ENCODE peak calls at places on chromosome 14, in six cellular contexts. One of them, this sample, is unnamed.

GRCh38 chr14:75303415-75303814 is 24.8 kb downstream of the FOS start:
- DNase-seq in MCF 10A: peak; percentile 84
- DNase-seq in NCI-H2107: peak; percentile 87
- DNase-seq in HCT116: peak; percentile 60
- DNase-seq in cerebellar cortex: peak; percentile 85
- DNase-seq in H7: peak; percentile 71
- DNase-seq in this sample: no peak

GRCh38 chr14:106276326-106277267 is 750.2 kb downstream of the TMEM121 start:
- DNase-seq in H7: no peak
- DNase-seq in NCI-H2107: no peak
- DNase-seq in MCF 10A: no peak
- DNase-seq in cerebellar cortex: no peak
- DNase-seq in HCT116: no peak
- DNase-seq in this sample: no peak

GRCh38 chr14:37587881-37588666 is 7.0 kb downstream of the FOXA1 start:
- DNase-seq in H7: peak; percentile 87
- DNase-seq in NCI-H2107: no peak
- DNase-seq in MCF 10A: no peak
- DNase-seq in HCT116: no peak
- DNase-seq in cerebellar cortex: no peak
- DNase-seq in this sample: no peak

GRCh38 chr14:57812000-57812399 is 53.9 kb downstream of the SLC35F4 start:
- DNase-seq in NCI-H2107: no peak
- DNase-seq in cerebellar cortex: no peak
- DNase-seq in HCT116: no peak
- DNase-seq in H7: no peak
- DNase-seq in MCF 10A: no peak
- DNase-seq in this sample: no peak

GRCh38 chr14:102898298-102898697 is 24.2 kb upstream of the AMN start:
- DNase-seq in HCT116: no peak
- DNase-seq in cerebellar cortex: no peak
- DNase-seq in H7: peak; percentile 42
- DNase-seq in NCI-H2107: no peak
- DNase-seq in MCF 10A: no peak
- DNase-seq in this sample: no peak

GRCh38 chr14:67653651-67654280 is 20.7 kb downstream of the VTI1B start:
- DNase-seq in HCT116: no peak
- DNase-seq in NCI-H2107: no peak
- DNase-seq in H7: no peak
- DNase-seq in MCF 10A: no peak
- DNase-seq in cerebellar cortex: no peak
- DNase-seq in this sample: no peak

GRCh38 chr14:91349481-91350074 is 68.0 kb downstream of the CCDC88C start:
- DNase-seq in MCF 10A: no peak
- DNase-seq in cerebellar cortex: no peak
- DNase-seq in NCI-H2107: no peak
- DNase-seq in H7: no peak
- DNase-seq in HCT116: no peak
- DNase-seq in this sample: no peak

GRCh38 chr14:105945891-105946290 is 419.5 kb downstream of the TMEM121 start:
- DNase-seq in HCT116: no peak
- DNase-seq in cerebellar cortex: no peak
- DNase-seq in H7: no peak
- DNase-seq in MCF 10A: peak; percentile 16
- DNase-seq in NCI-H2107: no peak
- DNase-seq in this sample: no peak